ENCODE peak calls at places on chromosome 19, in ten cellular contexts. W is neural crest cell, H is psoas muscle, S is AG04450, E is choroid plexus epithelial cell, P is HFF-Myc, K is RWPE1, N is fibroblast of mammary gland, F is heart left ventricle, T is tibial nerve. O is an unnamed sample.
A peak's percentile ranks its signal among the peaks of the same experiment; 100 is the strongest.

GRCh38 chr19:32642771-32643170 is 32.2 kb downstream of the ANKRD27 start:
- DNase-seq in F (no peak), H (no peak), K (no peak), P (no peak), W (no peak), S (no peak), N (no peak), T (no peak), E (no peak), O (no peak)

GRCh38 chr19:16737909-16738308 is 18.3 kb downstream of the NWD1 start:
- DNase-seq in S (peak; percentile 23), W (no peak), N (no peak), E (peak; percentile 13), K (no peak), F (no peak), T (no peak), P (peak; percentile 3), H (no peak), O (no peak)

GRCh38 chr19:57818378-57818777 is 3.7 kb upstream of the ZNF552 start:
- DNase-seq in N (no peak), K (no peak), S (no peak), P (no peak), W (no peak), T (no peak), E (no peak), F (no peak), H (no peak), O (no peak)

GRCh38 chr19:27971071-27971470 is 1241.9 kb downstream of the UQCRFS1 start:
- DNase-seq in S (no peak), W (no peak), T (no peak), P (no peak), F (no peak), N (no peak), K (peak; percentile 4), E (peak; percentile 14), H (no peak), O (peak; percentile 63)

GRCh38 chr19:40907968-40908735 is 26.1 kb upstream of the CYP2A7 start:
- DNase-seq in N (no peak), S (no peak), P (no peak), E (no peak), F (no peak), W (no peak), T (no peak), K (no peak), H (peak; percentile 54), O (no peak)

GRCh38 chr19:53328967-53329366 is 4.6 kb upstream of the ZNF845 start:
- DNase-seq in T (no peak), E (peak; percentile 5), P (no peak), N (peak; percentile 44), F (peak; percentile 81), S (no peak), W (no peak), H (peak; percentile 83), K (no peak), O (no peak)

GRCh38 chr19:4730740-4731171 is 7.1 kb upstream of the DPP9 start:
- DNase-seq in W (peak; percentile 36), N (no peak), F (no peak), T (no peak), P (no peak), H (no peak), K (peak; percentile 37), S (no peak), E (no peak), O (no peak)

GRCh38 chr19:7336321-7336973 is 12.3 kb upstream of the ARHGEF18 start:
- DNase-seq in E (no peak), W (no peak), N (no peak), P (no peak), T (no peak), H (no peak), F (no peak), K (no peak), S (no peak), O (no peak)

GRCh38 chr19:13334801-13335481 is 171.3 kb downstream of the CACNA1A start:
- DNase-seq in H (no peak), S (no peak), K (no peak), P (no peak), T (no peak), N (no peak), F (no peak), W (no peak), E (no peak), O (no peak)

GRCh38 chr19:56930647-56931592 is 90.4 kb upstream of the PEG3 start:
- DNase-seq in H (no peak), P (no peak), E (no peak), N (no peak), K (no peak), F (no peak), T (no peak), S (no peak), W (no peak), O (no peak)

GRCh38 chr19:47541507-47541906 is 26.6 kb upstream of the NAPA start:
- DNase-seq in K (no peak), T (no peak), N (no peak), S (no peak), E (no peak), W (no peak), P (no peak), F (no peak), H (no peak), O (no peak)

GRCh38 chr19:32317045-32317444 is 28.4 kb upstream of the ZNF507 start:
- DNase-seq in E (no peak), S (no peak), K (no peak), T (no peak), W (no peak), F (no peak), P (no peak), N (no peak), H (no peak), O (no peak)

GRCh38 chr19:7860902-7861618 is 13.1 kb downstream of the PRR36 start:
- DNase-seq in N (no peak), P (no peak), K (no peak), S (no peak), T (no peak), F (peak; percentile 53), W (no peak), H (peak; percentile 58), E (no peak), O (no peak)

DNA sequence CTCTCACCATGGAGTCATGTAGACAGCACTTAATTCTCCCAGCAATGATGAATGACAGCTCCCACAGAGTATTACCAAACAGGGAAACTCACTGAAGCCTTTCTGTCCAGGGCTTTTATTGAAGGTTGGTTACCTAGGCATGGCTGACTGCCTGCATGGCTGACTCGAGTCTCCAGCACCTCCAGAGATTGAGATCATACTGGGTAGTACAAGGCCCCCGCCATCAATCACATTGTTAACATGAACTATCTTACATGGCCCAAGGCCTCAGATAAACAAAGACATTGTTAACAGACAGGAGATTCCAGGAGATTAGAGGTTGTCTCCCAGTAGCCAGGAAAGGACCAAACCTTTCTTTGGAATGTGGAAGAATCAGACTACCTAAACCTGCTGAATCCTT is 128.3 kb upstream of the LSM14A start:
- DNase-seq in E (no peak), W (no peak), H (no peak), S (no peak), T (no peak), K (no peak), F (no peak), P (no peak), N (no peak), O (no peak)
- TF ChIP-seq CTCF in E (no peak), W (no peak), H (no peak), S (no peak), T (no peak), K (no peak), F (no peak), P (no peak), N (no peak), O (no peak)

GRCh38 chr19:11381535-11382369 is 2.4 kb downstream of the EPOR start:
- DNase-seq in F (peak; percentile 84), E (peak; percentile 79), K (peak; percentile 95), P (peak; percentile 70), S (no peak), H (peak; percentile 85), N (peak; percentile 93), T (peak; percentile 16), W (peak; percentile 67), O (peak; percentile 81)

GRCh38 chr19:11379857-11380350 is 4.2 kb downstream of the EPOR start:
- DNase-seq in W (no peak), K (no peak), T (no peak), E (no peak), N (no peak), S (no peak), H (no peak), P (no peak), F (no peak), O (no peak)

GRCh38 chr19:11378319-11379189 is 4.1 kb downstream of the SWSAP1 start:
- DNase-seq in T (peak; percentile 35), K (peak; percentile 89), P (no peak), F (no peak), E (peak; percentile 57), H (no peak), N (peak; percentile 90), S (no peak), W (peak; percentile 74), O (peak; percentile 73)

GRCh38 chr19:11382898-11383705 is 1.0 kb downstream of the EPOR start:
- DNase-seq in P (no peak), T (peak; percentile 14), W (peak; percentile 44), S (no peak), F (peak; percentile 51), H (peak; percentile 71), N (no peak), K (no peak), E (peak; percentile 16), O (no peak)

GRCh38 chr19:11380653-11381534 is 3.2 kb downstream of the EPOR start:
- DNase-seq in W (peak; percentile 87), F (peak; percentile 95), E (peak; percentile 96), T (peak; percentile 95), K (peak; percentile 100), N (peak; percentile 93), H (peak; percentile 97), S (peak; percentile 80), P (peak; percentile 91), O (peak; percentile 97)
- TF ChIP-seq CTCF in W (peak; percentile 75), F (peak; percentile 90), E (peak; percentile 76), T (peak; percentile 95), K (peak; percentile 87), N (peak; percentile 49), H (peak; percentile 65), S (peak; percentile 77), P (peak; percentile 68), O (peak; percentile 77)

DNA sequence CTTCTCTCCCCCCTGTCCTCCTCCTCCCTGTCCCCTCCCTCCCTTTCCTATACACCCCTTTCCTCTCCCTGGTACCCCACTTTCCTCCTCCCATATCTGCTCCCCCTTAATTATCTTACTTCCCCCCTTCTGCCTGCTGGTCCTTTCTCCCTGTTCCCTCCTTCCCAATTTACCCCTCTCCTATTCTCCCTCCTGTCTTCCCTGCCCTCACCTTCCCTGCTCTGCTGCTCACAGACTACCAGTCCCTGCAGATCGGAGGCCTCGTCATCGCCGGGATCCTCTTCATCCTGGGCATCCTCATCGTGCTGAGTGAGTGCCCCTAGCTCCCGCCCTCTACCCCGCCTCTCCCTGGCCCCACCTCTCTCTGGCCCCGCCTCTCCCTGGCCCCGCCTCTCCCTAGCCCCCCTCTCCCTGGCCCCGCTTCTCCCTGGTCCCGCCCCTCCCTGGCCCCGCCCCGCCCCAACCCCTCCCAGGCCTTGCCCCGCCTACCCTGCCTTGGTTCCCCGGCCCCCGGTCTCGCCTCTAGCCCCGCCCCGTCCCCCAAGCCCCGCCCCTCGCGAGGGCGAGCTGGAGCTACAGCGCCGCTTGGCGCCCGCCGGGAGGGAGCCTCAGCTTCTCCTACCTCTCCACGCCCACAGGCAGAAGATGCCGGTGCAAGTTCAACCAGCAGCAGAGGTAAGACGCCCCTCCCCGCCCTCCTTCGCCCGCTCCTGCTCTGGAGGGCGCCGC is 2.0 kb upstream of the FXYD7 start:
- DNase-seq in N (peak; percentile 91), H (peak; percentile 98), T (peak; percentile 94), S (peak; percentile 78), E (peak; percentile 92), W (peak; percentile 94), F (peak; percentile 94), K (peak; percentile 99), P (peak; percentile 48), O (peak; percentile 84)
- TF ChIP-seq CTCF in N (peak; percentile 45), H (peak; percentile 35), T (peak; percentile 68), S (peak; percentile 45), E (peak; percentile 65), W (peak; percentile 49), F (peak; percentile 62), K (peak; percentile 82), P (peak; percentile 47), O (peak; percentile 64)

GRCh38 chr19:18520848-18521691 is 800 bp downstream of the ELL start:
- DNase-seq in E (no peak), F (no peak), W (peak; percentile 33), N (no peak), K (no peak), P (no peak), H (peak; percentile 74), T (peak; percentile 62), S (no peak), O (no peak)
- TF ChIP-seq CTCF in E (peak; percentile 4), F (no peak), W (peak; percentile 32), N (no peak), K (no peak), P (no peak), H (no peak), T (peak; percentile 3), S (peak; percentile 14), O (peak; percentile 26)